ENCODE peak calls at places on chromosomes 5 and 9, in six cellular contexts. T, U, D, P, Y and X are unnamed samples.

GRCh38 chr9:117703538-117703937 is 665 bp upstream of the TLR4 start:
- DNase-seq in T (no peak), U (no peak), D (no peak), P (no peak), Y (no peak), X (no peak)

GRCh38 chr9:101462558-101462957 is 27.0 kb upstream of the ALDOB start:
- DNase-seq in T (no peak), U (no peak), D (no peak), P (no peak), Y (no peak), X (no peak)

GRCh38 chr5:139065296-139065695 is 132.9 kb downstream of the SIL1 start:
- DNase-seq in T (no peak), U (no peak), D (no peak), P (no peak), Y (no peak), X (no peak)

GRCh38 chr5:28012538-28012937 is 974.2 kb upstream of the CDH9 start:
- DNase-seq in T (peak), U (no peak), D (no peak), P (no peak), Y (no peak), X (no peak)

GRCh38 chr5:75450069-75450468 is 61.4 kb downstream of the CERT1 start:
- DNase-seq in T (no peak), U (no peak), D (no peak), P (no peak), Y (no peak), X (no peak)

GRCh38 chr5:151601376-151601775 is 10.2 kb upstream of the FAT2 start:
- DNase-seq in T (no peak), U (no peak), D (no peak), P (no peak), Y (no peak), X (no peak)

GRCh38 chr5:149073217-149073616 is 10.4 kb upstream of the SH3TC2 start:
- DNase-seq in T (peak), U (no peak), D (no peak), P (no peak), Y (no peak), X (no peak)

GRCh38 chr5:74631088-74631960 is 9.2 kb downstream of the ENC1 start:
- DNase-seq in T (no peak), U (peak), D (no peak), P (no peak), Y (no peak), X (no peak)

GRCh38 chr5:138472353-138472752 is 7.1 kb downstream of the EGR1 start:
- DNase-seq in T (no peak), U (no peak), D (no peak), P (no peak), Y (no peak), X (no peak)

GRCh38 chr9:98150164-98150563 is 31.1 kb upstream of the TRIM14 start:
- DNase-seq in T (no peak), U (no peak), D (no peak), P (no peak), Y (no peak), X (no peak)

GRCh38 chr5:98763001-98763630 is 10.3 kb upstream of the RGMB start:
- DNase-seq in T (no peak), U (peak), D (no peak), P (no peak), Y (no peak), X (no peak)